ENCODE peak calls at places on chromosomes 1 and 21, in six cellular contexts. M, G, Y, X, T and L are unnamed samples.

GRCh38 chr21:42387843-42388242 is 8.0 kb downstream of the TMPRSS3 start:
- DNase-seq in Y (no peak), T (no peak), G (no peak), M (no peak), X (no peak), L (no peak)

GRCh38 chr1:41023279-41023990 is 1.9 kb upstream of the SLFNL1 start:
- DNase-seq in T (no peak), M (no peak), X (no peak), Y (no peak), G (peak; percentile 60), L (no peak)

GRCh38 chr1:159071970-159072582 is 4.5 kb downstream of the AIM2 start:
- DNase-seq in M (no peak), T (no peak), G (peak; percentile 74), X (no peak), Y (no peak), L (no peak)

GRCh38 chr1:55310517-55310927 is 95.4 kb upstream of the USP24 start:
- DNase-seq in G (no peak), Y (no peak), M (no peak), T (no peak), X (no peak), L (no peak)

GRCh38 chr21:42221581-42222345 is 2.8 kb downstream of the ABCG1 start:
- DNase-seq in M (no peak), G (no peak), X (no peak), T (no peak), Y (no peak), L (no peak)

GRCh38 chr1:67192902-67193301 is 26.6 kb downstream of the IL23R start:
- DNase-seq in X (no peak), T (no peak), G (no peak), M (no peak), Y (no peak), L (no peak)

GRCh38 chr1:7648761-7649384 is 122.2 kb upstream of the VAMP3 start:
- DNase-seq in G (no peak), X (no peak), Y (no peak), M (peak; percentile 74), T (peak; percentile 42), L (no peak)

GRCh38 chr1:6330410-6330827 is 63.1 kb downstream of the ACOT7 start:
- DNase-seq in M (no peak), X (no peak), T (no peak), G (peak; percentile 88), Y (no peak), L (peak; percentile 45)

GRCh38 chr1:176118985-176119384 is 88.1 kb downstream of the COP1 start:
- DNase-seq in G (no peak), T (no peak), M (no peak), X (no peak), Y (no peak), L (no peak)

GRCh38 chr1:29500651-29501050 is 264.3 kb downstream of the PTPRU start:
- DNase-seq in M (no peak), G (no peak), X (no peak), T (no peak), Y (no peak), L (no peak)

GRCh38 chr1:32353886-32354570 is 8.3 kb downstream of the FAM229A start:
- DNase-seq in M (peak; percentile 70), X (no peak), G (no peak), Y (no peak), T (peak; percentile 77), L (peak; percentile 92)

GRCh38 chr1:245051349-245052221 is 103.2 kb upstream of the KIF26B start:
- DNase-seq in G (no peak), X (no peak), M (peak; percentile 29), T (no peak), Y (no peak), L (peak; percentile 41)

GRCh38 chr21:27648560-27648959 is 681.7 kb upstream of the ADAMTS5 start:
- DNase-seq in G (peak; percentile 12), T (no peak), X (no peak), Y (no peak), M (no peak), L (no peak)

GRCh38 chr1:14945132-14946010 is 208.2 kb upstream of the TMEM51 start:
- DNase-seq in T (peak; percentile 68), X (no peak), M (no peak), G (peak; percentile 76), Y (no peak), L (peak; percentile 79)

GRCh38 chr1:198607714-198608113 is 31.1 kb upstream of the PTPRC start:
- DNase-seq in T (no peak), G (no peak), Y (no peak), M (no peak), X (no peak), L (no peak)

GRCh38 chr1:182575540-182576149 is 13.4 kb downstream of the RNASEL start:
- DNase-seq in G (no peak), M (no peak), X (no peak), T (peak; percentile 33), Y (no peak), L (no peak)

GRCh38 chr1:110617116-110617515 is 11.0 kb upstream of the KCNA2 start:
- DNase-seq in G (no peak), Y (no peak), T (no peak), X (no peak), M (no peak), L (no peak)

DNA sequence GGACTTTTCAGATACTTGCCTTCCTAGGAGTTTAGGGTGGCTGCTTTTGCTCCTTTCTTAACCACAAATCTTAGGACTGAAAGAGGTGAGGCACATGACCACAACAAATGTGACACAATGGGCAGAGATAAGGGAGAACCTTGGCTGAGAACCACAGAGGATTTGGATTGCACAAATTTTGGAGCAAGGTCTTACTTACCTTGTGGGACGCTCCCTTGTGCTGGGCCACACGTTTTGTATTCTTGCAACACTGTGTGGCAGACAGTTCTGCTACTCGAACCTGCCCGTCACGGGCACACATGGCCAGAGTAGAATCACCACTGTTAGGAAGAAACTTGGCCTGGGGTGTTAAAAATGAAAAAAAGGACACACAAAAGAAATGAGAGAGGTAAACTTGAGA is 23.9 kb downstream of the DCAF8 start:
- DNase-seq in T (peak; percentile 69), Y (no peak), M (no peak), X (no peak), G (no peak), L (no peak)
- H3K4me1 ChIP-seq in T (peaks cover 5% of the 10 kb centered on the region), Y (no peaks in the 10 kb centered on the region), M (no peaks in the 10 kb centered on the region), X (no peaks in the 10 kb centered on the region), G (no peaks in the 10 kb centered on the region), L (no peaks in the 10 kb centered on the region)

GRCh38 chr1:19374926-19375325 is 62.8 kb downstream of the SLC66A1 start:
- DNase-seq in X (no peak), Y (no peak), M (no peak), G (no peak), T (no peak), L (no peak)

GRCh38 chr1:19373206-19374126 is 61.3 kb downstream of the SLC66A1 start:
- DNase-seq in T (peak; percentile 46), M (peak; percentile 41), G (no peak), X (no peak), Y (no peak), L (peak; percentile 56)

GRCh38 chr1:19376428-19377372 is 64.6 kb downstream of the SLC66A1 start:
- DNase-seq in X (no peak), G (no peak), T (no peak), Y (no peak), M (no peak), L (no peak)

GRCh38 chr1:19374402-19374801 is 62.3 kb downstream of the SLC66A1 start:
- DNase-seq in G (peak; percentile 27), M (no peak), X (no peak), T (no peak), Y (no peak), L (no peak)

GRCh38 chr1:19375621-19376020 is 63.5 kb downstream of the SLC66A1 start:
- DNase-seq in X (no peak), M (no peak), T (no peak), G (no peak), Y (no peak), L (no peak)
- H3K4me1 ChIP-seq in X (no peaks in the 10 kb centered on the region), M (peaks cover 4% of the 10 kb centered on the region), T (peaks cover 21% of the 10 kb centered on the region), G (no peaks in the 10 kb centered on the region), Y (no peaks in the 10 kb centered on the region), L (peaks cover 7% of the 10 kb centered on the region)

GRCh38 chr1:16180291-16180824 is 24.5 kb upstream of the EPHA2 start:
- DNase-seq in X (no peak), Y (no peak), T (no peak), G (no peak), M (no peak), L (no peak)
- H3K4me1 ChIP-seq in X (no peaks in the 10 kb centered on the region), Y (peaks cover 63% of the 10 kb centered on the region), T (peaks cover 32% of the 10 kb centered on the region), G (peaks cover 33% of the 10 kb centered on the region), M (peaks cover 32% of the 10 kb centered on the region), L (peaks cover 23% of the 10 kb centered on the region)

GRCh38 chr1:113946112-113946511 is 17.0 kb downstream of the HIPK1 start:
- DNase-seq in Y (no peak), G (no peak), M (no peak), X (no peak), T (no peak), L (no peak)
- H3K4me1 ChIP-seq in Y (no peaks in the 10 kb centered on the region), G (no peaks in the 10 kb centered on the region), M (peaks cover 22% of the 10 kb centered on the region), X (peaks cover 73% of the 10 kb centered on the region), T (peaks cover 37% of the 10 kb centered on the region), L (peaks cover 11% of the 10 kb centered on the region)

DNA sequence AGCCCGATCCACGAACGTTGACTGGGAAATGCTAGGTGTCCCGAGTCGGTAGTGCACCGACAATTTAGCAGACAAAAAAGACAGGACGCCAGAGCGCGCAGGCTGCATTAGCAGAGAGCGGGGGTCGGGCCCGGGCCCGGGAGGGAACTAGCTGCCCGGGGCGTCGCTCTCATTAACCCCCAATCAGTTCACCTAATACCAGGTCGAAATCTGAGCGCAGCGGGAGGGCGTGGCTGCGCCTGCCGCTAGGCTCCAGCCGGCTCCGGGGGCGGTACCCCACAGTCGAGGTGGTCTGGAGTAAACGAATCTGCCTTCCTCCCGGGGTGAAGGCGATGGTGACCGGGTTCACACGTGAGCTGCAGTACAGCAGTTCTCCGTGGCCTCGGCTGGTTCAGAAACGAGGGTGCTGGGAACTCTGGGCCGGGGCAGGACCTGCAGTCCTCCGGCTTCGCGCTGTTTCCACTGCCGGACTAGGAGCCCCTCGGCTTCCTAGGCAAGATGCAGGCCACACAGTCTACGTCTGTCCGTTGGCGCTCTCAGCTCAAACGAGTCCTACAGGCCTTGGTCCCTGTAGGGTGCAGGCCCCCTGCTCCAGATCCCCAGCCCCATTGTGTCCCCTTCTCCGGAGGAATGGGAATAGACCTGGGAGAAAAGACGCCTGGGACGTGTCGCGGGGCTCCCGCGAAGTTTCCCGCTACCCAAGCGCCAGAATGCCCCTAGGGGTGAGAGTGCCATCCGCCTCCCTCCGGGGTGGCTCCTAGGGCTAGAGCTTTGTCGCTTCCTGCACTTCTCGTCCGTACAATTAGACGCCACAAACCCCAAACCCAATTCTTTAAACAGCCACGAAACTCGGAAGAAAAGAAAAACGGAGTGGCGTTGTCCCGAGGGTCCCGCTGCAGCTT is 2.0 kb downstream of the GFI1 start:
- DNase-seq in M (no peak), T (no peak), Y (no peak), G (peak; percentile 66), X (peak; percentile 44), L (no peak)
- H3K4me1 ChIP-seq in M (peaks cover 65% of the 10 kb centered on the region), T (peaks cover 44% of the 10 kb centered on the region), Y (peaks cover 46% of the 10 kb centered on the region), G (no peaks in the 10 kb centered on the region), X (peaks cover 38% of the 10 kb centered on the region), L (peaks cover 24% of the 10 kb centered on the region)

GRCh38 chr1:209652873-209653401 is 712 bp upstream of the LAMB3 start:
- DNase-seq in Y (no peak), X (no peak), G (peak; percentile 97), M (no peak), T (peak; percentile 58), L (peak; percentile 78)
- H3K4me1 ChIP-seq in Y (peaks cover 33% of the 10 kb centered on the region), X (peaks cover 6% of the 10 kb centered on the region), G (peaks cover 66% of the 10 kb centered on the region), M (peaks cover 21% of the 10 kb centered on the region), T (peaks cover 36% of the 10 kb centered on the region), L (peaks cover 13% of the 10 kb centered on the region)